ENCODE peak calls at places on chromosomes 3 and 15, in five cellular contexts. J is tibial nerve; H is naive thymus-derived CD4-positive, alpha-beta T cell; G is A549; F is fibroblast of lung. O is an unnamed sample. For H3K9me3, the result is how much of the 10 kb centered on the place peaks cover.

GRCh38 chr3:125670352-125670751 is 75.1 kb upstream of the OSBPL11 start:
- DNase-seq in G (no peak), H (no peak), J (no peak), F (no peak), O (no peak)

GRCh38 chr3:118128886-118129285 is 905.8 kb downstream of the IGSF11 start:
- DNase-seq in G (peak), J (no peak), F (peak), H (no peak), O (peak)

GRCh38 chr3:170909129-170909903 is 879 bp upstream of the EIF5A2 start:
- DNase-seq in H (peak), G (peak), J (no peak), F (peak), O (peak)

GRCh38 chr3:4322635-4323034 is 19.5 kb downstream of the SETMAR start:
- DNase-seq in G (peak), F (peak), H (no peak), J (no peak), O (peak)

GRCh38 chr15:93288718-93289117 is 199.7 kb upstream of the RGMA start:
- DNase-seq in F (no peak), H (no peak), G (no peak), J (no peak), O (no peak)

GRCh38 chr3:150960708-150961684 is 11.5 kb downstream of the CLRN1 start:
- DNase-seq in H (no peak), G (no peak), J (no peak), F (no peak), O (no peak)

GRCh38 chr3:151281671-151282334 is 3.5 kb upstream of the P2RY14 start:
- DNase-seq in H (no peak), J (no peak), G (no peak), F (peak), O (peak)

GRCh38 chr15:101105059-101105851 is 146.6 kb downstream of the CHSY1 start:
- DNase-seq in J (no peak), H (no peak), G (no peak), F (no peak), O (no peak)

GRCh38 chr3:12663311-12663935 is 494 bp downstream of the RAF1 start:
- DNase-seq in F (peak), G (peak), H (peak), J (no peak), O (no peak)

GRCh38 chr15:95018888-95019545 is 787.7 kb downstream of the MCTP2 start:
- DNase-seq in J (no peak), G (no peak), H (no peak), F (peak), O (peak)

GRCh38 chr3:142447852-142448315 is at the start of gene XRN1:
- DNase-seq in F (peak), J (peak), H (peak), G (peak), O (peak)

GRCh38 chr3:142447308-142447851 is 457 bp downstream of the XRN1 start:
- DNase-seq in F (peak), H (no peak), J (no peak), G (peak), O (no peak)

GRCh38 chr3:142444343-142444742 is 3.5 kb downstream of the XRN1 start:
- DNase-seq in F (no peak), G (no peak), H (no peak), J (no peak), O (no peak)

GRCh38 chr3:142448424-142448823 is 587 bp upstream of the XRN1 start:
- DNase-seq in G (no peak), H (no peak), J (no peak), F (no peak), O (no peak)

DNA sequence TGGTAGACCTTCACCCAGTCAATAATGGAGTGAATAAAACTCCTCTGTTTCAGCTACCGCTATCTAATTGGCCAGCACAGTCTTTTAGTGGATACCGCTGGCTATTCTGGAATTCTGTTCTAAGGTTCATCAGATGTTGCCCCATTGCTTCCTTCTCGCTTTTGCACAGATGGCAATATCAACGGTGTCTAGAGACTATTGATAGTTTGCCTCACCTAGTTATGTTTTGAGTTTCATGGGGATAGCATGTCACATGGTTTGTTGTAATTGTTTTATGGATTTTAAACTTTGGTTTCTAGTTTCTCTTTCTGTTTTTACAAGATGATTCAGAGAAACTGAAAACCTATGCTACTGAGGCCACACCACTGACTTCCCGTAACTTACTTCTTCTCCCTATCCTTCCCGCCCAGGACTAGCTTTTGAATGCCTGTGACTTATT is 2.0 kb downstream of the XRN1 start:
- DNase-seq in H (no peak), J (no peak), G (no peak), F (peak), O (no peak)
- H3K4me3 ChIP-seq in H (peak), J (no peak), G (no peak), F (peak), O (peak)

DNA sequence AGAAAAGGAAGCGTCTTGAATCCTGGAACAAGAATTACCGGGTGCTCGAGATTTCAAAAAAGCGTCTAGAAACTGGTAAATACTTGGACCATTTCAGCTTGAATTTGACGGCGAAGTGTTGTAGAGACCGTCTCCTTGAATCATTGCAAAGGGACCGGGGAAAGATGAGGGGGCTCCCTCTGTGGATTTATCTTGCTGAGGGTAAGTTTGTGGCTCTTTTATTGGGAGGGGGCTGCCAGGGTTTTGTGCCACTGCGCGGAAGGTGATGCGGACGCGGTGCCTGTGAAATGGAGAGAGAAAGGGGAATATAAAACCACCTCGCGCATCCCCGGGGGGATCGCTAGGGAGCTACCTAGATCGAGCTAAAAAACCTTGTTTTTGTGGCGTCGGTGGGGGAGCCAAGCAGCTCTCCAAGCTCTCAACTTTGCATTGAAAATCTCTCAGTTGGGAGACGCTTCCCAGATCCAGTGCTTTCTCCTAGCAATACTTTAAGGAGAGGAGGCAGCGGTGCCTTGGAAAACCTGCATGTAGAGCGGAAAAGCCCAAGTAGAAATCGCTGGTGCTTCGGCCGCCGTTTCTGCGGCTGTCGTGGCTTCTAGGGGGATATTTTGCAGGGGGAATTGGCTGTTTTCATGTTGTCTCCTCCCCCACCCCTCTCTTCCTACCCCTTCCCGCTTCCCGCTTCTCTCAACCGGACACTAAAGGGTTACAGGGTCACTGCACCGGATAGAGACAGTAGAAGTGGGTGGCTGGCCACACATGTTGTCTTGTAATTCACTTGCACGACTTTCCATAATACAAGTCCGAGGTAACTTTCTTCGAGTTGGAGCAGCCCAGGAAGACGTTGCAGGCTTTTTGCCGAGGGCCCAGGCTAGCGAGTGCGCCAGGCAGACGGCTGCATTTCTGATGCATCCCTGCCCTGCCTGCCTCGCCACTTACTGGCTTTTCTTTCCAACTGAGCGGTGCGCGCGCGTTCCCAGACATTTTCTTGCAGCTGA is 187.6 kb downstream of the NLGN1 start:
- DNase-seq in F (peak), G (peak), J (peak), H (no peak), O (no peak)
- H3K27ac ChIP-seq in F (no peak), G (no peak), J (no peak), H (no peak), O (no peak)

DNA sequence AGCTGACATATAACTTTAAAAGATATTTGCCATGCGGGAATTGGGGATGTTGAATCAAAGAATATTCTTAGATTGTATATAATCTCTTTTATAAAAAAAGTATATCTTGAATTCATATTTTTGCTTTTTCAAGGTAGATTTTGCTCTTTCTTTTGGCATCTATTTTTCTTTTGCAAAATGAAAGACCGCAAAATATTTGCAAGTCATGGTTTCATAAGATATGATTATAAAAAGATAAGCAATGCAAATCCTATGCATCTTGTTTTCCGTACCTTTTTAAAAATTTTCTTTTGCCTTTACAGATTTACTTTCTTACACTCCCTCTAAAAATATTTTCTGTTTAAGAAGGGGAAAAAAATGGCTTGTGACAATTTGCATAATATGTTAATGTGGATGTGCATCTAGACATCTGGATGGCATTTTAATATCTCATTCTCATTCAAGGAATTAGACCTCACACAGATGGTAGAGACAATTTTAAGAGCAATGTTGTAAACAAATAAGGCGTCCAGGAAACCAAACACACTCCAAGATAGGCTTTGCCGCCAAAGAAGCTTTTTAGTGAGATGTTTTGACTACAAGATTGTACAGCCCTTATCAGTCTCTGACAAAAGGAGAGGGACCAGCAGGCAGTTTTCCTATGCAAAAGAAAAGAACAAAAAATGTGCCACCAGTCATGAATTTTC is 371.1 kb downstream of the CHL1 start:
- DNase-seq in H (no peak), F (no peak), G (no peak), J (no peak), O (no peak)
- H3K9me3 ChIP-seq in H (under half), F (under half), G (under half), J (under half), O (under half)

DNA sequence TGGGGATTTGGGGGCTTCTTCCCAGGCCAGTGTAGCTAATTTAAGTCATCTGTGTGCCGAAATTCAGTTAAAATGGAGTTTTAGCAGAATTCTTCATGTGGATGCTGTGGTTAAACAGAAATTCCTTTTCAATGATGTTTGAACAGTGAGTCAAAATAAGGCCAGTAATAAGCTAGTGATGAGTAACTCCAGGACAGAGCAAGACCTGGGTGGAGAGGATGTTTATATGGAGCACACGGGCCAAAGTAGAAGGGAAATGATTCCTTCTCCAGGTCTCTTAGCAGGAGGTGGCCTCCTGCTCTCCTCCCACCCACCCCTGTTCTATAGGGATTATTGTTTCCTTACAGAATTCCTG is 31.9 kb upstream of the UACA start:
- DNase-seq in F (peak), H (no peak), G (peak), J (no peak), O (peak)
- H3K4me3 ChIP-seq in F (peak), H (no peak), G (peak), J (no peak), O (peak)

GRCh38 chr3:152317956-152318355 is 49.2 kb downstream of the MBNL1 start:
- DNase-seq in H (no peak), G (no peak), J (no peak), F (peak), O (no peak)
- H3K27ac ChIP-seq in H (peak), G (no peak), J (no peak), F (no peak), O (no peak)